ENCODE peak calls at places on chromosomes 3 and 15, in ten cellular contexts. One of them, this sample, is unnamed.

GRCh38 chr3:60225848-60226247 is 1025.4 kb downstream of the FHIT start:
- DNase-seq in omental fat pad: no peak
- DNase-seq in AG04450: no peak
- DNase-seq in HT-29: no peak
- DNase-seq in osteocyte: no peak
- DNase-seq in amniotic stem cell: no peak
- DNase-seq in activated naive CD4-positive, alpha-beta T cell: no peak
- DNase-seq in iris pigment epithelial cell: no peak
- DNase-seq in aorta: no peak
- DNase-seq in C1 segment of cervical spinal cord: no peak
- DNase-seq in this sample: no peak

GRCh38 chr3:56822501-56822900 is 20.8 kb upstream of the ARHGEF3 start:
- DNase-seq in omental fat pad: no peak
- DNase-seq in AG04450: no peak
- DNase-seq in HT-29: no peak
- DNase-seq in osteocyte: no peak
- DNase-seq in amniotic stem cell: no peak
- DNase-seq in activated naive CD4-positive, alpha-beta T cell: no peak
- DNase-seq in iris pigment epithelial cell: no peak
- DNase-seq in aorta: no peak
- DNase-seq in C1 segment of cervical spinal cord: no peak
- DNase-seq in this sample: no peak

GRCh38 chr3:151896662-151897012 is 23.2 kb downstream of the SUCNR1 start:
- DNase-seq in omental fat pad: no peak
- DNase-seq in AG04450: no peak
- DNase-seq in HT-29: no peak
- DNase-seq in osteocyte: no peak
- DNase-seq in amniotic stem cell: no peak
- DNase-seq in activated naive CD4-positive, alpha-beta T cell: no peak
- DNase-seq in iris pigment epithelial cell: peak; percentile 58
- DNase-seq in aorta: no peak
- DNase-seq in C1 segment of cervical spinal cord: no peak
- DNase-seq in this sample: no peak

GRCh38 chr3:58028902-58029301 is 20.7 kb downstream of the FLNB start:
- DNase-seq in omental fat pad: no peak
- DNase-seq in AG04450: no peak
- DNase-seq in HT-29: no peak
- DNase-seq in osteocyte: no peak
- DNase-seq in amniotic stem cell: no peak
- DNase-seq in activated naive CD4-positive, alpha-beta T cell: no peak
- DNase-seq in iris pigment epithelial cell: no peak
- DNase-seq in aorta: no peak
- DNase-seq in C1 segment of cervical spinal cord: no peak
- DNase-seq in this sample: no peak

GRCh38 chr3:99720985-99721632 is 82.7 kb downstream of the COL8A1 start:
- DNase-seq in omental fat pad: peak; percentile 52
- DNase-seq in AG04450: no peak
- DNase-seq in HT-29: no peak
- DNase-seq in osteocyte: no peak
- DNase-seq in amniotic stem cell: no peak
- DNase-seq in activated naive CD4-positive, alpha-beta T cell: no peak
- DNase-seq in iris pigment epithelial cell: no peak
- DNase-seq in aorta: peak; percentile 81
- DNase-seq in C1 segment of cervical spinal cord: no peak
- DNase-seq in this sample: no peak

GRCh38 chr15:33985287-33985686 is 17.0 kb downstream of the CHRM5 start:
- DNase-seq in omental fat pad: no peak
- DNase-seq in AG04450: peak; percentile 71
- DNase-seq in HT-29: no peak
- DNase-seq in osteocyte: no peak
- DNase-seq in amniotic stem cell: peak; percentile 29
- DNase-seq in activated naive CD4-positive, alpha-beta T cell: no peak
- DNase-seq in iris pigment epithelial cell: peak; percentile 98
- DNase-seq in aorta: no peak
- DNase-seq in C1 segment of cervical spinal cord: no peak
- DNase-seq in this sample: peak; percentile 28

GRCh38 chr3:16514021-16514700 is 662 bp upstream of the RFTN1 start:
- DNase-seq in omental fat pad: no peak
- DNase-seq in AG04450: no peak
- DNase-seq in HT-29: no peak
- DNase-seq in osteocyte: no peak
- DNase-seq in amniotic stem cell: no peak
- DNase-seq in activated naive CD4-positive, alpha-beta T cell: no peak
- DNase-seq in iris pigment epithelial cell: no peak
- DNase-seq in aorta: no peak
- DNase-seq in C1 segment of cervical spinal cord: no peak
- DNase-seq in this sample: no peak

GRCh38 chr15:52183562-52184173 is 7.5 kb downstream of the GNB5 start:
- DNase-seq in omental fat pad: no peak
- DNase-seq in AG04450: no peak
- DNase-seq in HT-29: peak; percentile 77
- DNase-seq in osteocyte: peak; percentile 70
- DNase-seq in amniotic stem cell: no peak
- DNase-seq in activated naive CD4-positive, alpha-beta T cell: no peak
- DNase-seq in iris pigment epithelial cell: peak; percentile 44
- DNase-seq in aorta: no peak
- DNase-seq in C1 segment of cervical spinal cord: no peak
- DNase-seq in this sample: no peak

GRCh38 chr15:31272558-31273257 is 53.9 kb upstream of the KLF13 start:
- DNase-seq in omental fat pad: peak; percentile 14
- DNase-seq in AG04450: no peak
- DNase-seq in HT-29: peak; percentile 83
- DNase-seq in osteocyte: peak; percentile 79
- DNase-seq in amniotic stem cell: no peak
- DNase-seq in activated naive CD4-positive, alpha-beta T cell: no peak
- DNase-seq in iris pigment epithelial cell: no peak
- DNase-seq in aorta: no peak
- DNase-seq in C1 segment of cervical spinal cord: no peak
- DNase-seq in this sample: no peak

GRCh38 chr15:34780725-34781124 is 14.6 kb downstream of the ACTC1 start:
- DNase-seq in omental fat pad: no peak
- DNase-seq in AG04450: no peak
- DNase-seq in HT-29: no peak
- DNase-seq in osteocyte: no peak
- DNase-seq in amniotic stem cell: no peak
- DNase-seq in activated naive CD4-positive, alpha-beta T cell: no peak
- DNase-seq in iris pigment epithelial cell: no peak
- DNase-seq in aorta: no peak
- DNase-seq in C1 segment of cervical spinal cord: no peak
- DNase-seq in this sample: no peak

GRCh38 chr3:149283401-149283800 is 50.0 kb downstream of the TM4SF18 start:
- DNase-seq in omental fat pad: no peak
- DNase-seq in AG04450: no peak
- DNase-seq in HT-29: no peak
- DNase-seq in osteocyte: no peak
- DNase-seq in amniotic stem cell: no peak
- DNase-seq in activated naive CD4-positive, alpha-beta T cell: no peak
- DNase-seq in iris pigment epithelial cell: no peak
- DNase-seq in aorta: no peak
- DNase-seq in C1 segment of cervical spinal cord: no peak
- DNase-seq in this sample: no peak

GRCh38 chr15:41424809-41425208 is 7.9 kb downstream of the RTF1 start:
- DNase-seq in omental fat pad: no peak
- DNase-seq in AG04450: no peak
- DNase-seq in HT-29: no peak
- DNase-seq in osteocyte: no peak
- DNase-seq in amniotic stem cell: no peak
- DNase-seq in activated naive CD4-positive, alpha-beta T cell: no peak
- DNase-seq in iris pigment epithelial cell: no peak
- DNase-seq in aorta: no peak
- DNase-seq in C1 segment of cervical spinal cord: no peak
- DNase-seq in this sample: no peak

GRCh38 chr3:12135029-12135634 is 23.6 kb downstream of the TIMP4 start:
- DNase-seq in omental fat pad: peak; percentile 73
- DNase-seq in AG04450: no peak
- DNase-seq in HT-29: peak; percentile 69
- DNase-seq in osteocyte: no peak
- DNase-seq in amniotic stem cell: no peak
- DNase-seq in activated naive CD4-positive, alpha-beta T cell: peak; percentile 33
- DNase-seq in iris pigment epithelial cell: peak; percentile 71
- DNase-seq in aorta: peak; percentile 92
- DNase-seq in C1 segment of cervical spinal cord: peak; percentile 59
- DNase-seq in this sample: no peak

GRCh38 chr15:77617507-77618285 is 15.0 kb downstream of the LINGO1 start:
- DNase-seq in omental fat pad: no peak
- DNase-seq in AG04450: no peak
- DNase-seq in HT-29: peak; percentile 51
- DNase-seq in osteocyte: no peak
- DNase-seq in amniotic stem cell: no peak
- DNase-seq in activated naive CD4-positive, alpha-beta T cell: no peak
- DNase-seq in iris pigment epithelial cell: peak; percentile 37
- DNase-seq in aorta: no peak
- DNase-seq in C1 segment of cervical spinal cord: no peak
- DNase-seq in this sample: no peak

GRCh38 chr15:39549912-39550311 is 31.0 kb upstream of the THBS1 start:
- DNase-seq in omental fat pad: no peak
- DNase-seq in AG04450: no peak
- DNase-seq in HT-29: no peak
- DNase-seq in osteocyte: no peak
- DNase-seq in amniotic stem cell: no peak
- DNase-seq in activated naive CD4-positive, alpha-beta T cell: no peak
- DNase-seq in iris pigment epithelial cell: no peak
- DNase-seq in aorta: peak; percentile 73
- DNase-seq in C1 segment of cervical spinal cord: no peak
- DNase-seq in this sample: no peak

GRCh38 chr3:73509812-73510211 is 114.9 kb downstream of the PDZRN3 start:
- DNase-seq in omental fat pad: no peak
- DNase-seq in AG04450: peak; percentile 43
- DNase-seq in HT-29: no peak
- DNase-seq in osteocyte: no peak
- DNase-seq in amniotic stem cell: no peak
- DNase-seq in activated naive CD4-positive, alpha-beta T cell: no peak
- DNase-seq in iris pigment epithelial cell: no peak
- DNase-seq in aorta: no peak
- DNase-seq in C1 segment of cervical spinal cord: no peak
- DNase-seq in this sample: no peak

GRCh38 chr15:68784206-68784605 is 36.5 kb downstream of the ANP32A start:
- DNase-seq in omental fat pad: no peak
- DNase-seq in AG04450: no peak
- DNase-seq in HT-29: no peak
- DNase-seq in osteocyte: no peak
- DNase-seq in amniotic stem cell: no peak
- DNase-seq in activated naive CD4-positive, alpha-beta T cell: no peak
- DNase-seq in iris pigment epithelial cell: no peak
- DNase-seq in aorta: no peak
- DNase-seq in C1 segment of cervical spinal cord: no peak
- DNase-seq in this sample: no peak

GRCh38 chr3:10956531-10956930 is 36.0 kb upstream of the SLC6A1 start:
- DNase-seq in omental fat pad: no peak
- DNase-seq in AG04450: no peak
- DNase-seq in HT-29: no peak
- DNase-seq in osteocyte: no peak
- DNase-seq in amniotic stem cell: no peak
- DNase-seq in activated naive CD4-positive, alpha-beta T cell: no peak
- DNase-seq in iris pigment epithelial cell: no peak
- DNase-seq in aorta: no peak
- DNase-seq in C1 segment of cervical spinal cord: no peak
- DNase-seq in this sample: no peak

GRCh38 chr15:101489633-101490407 is at the start of gene PCSK6:
- DNase-seq in omental fat pad: no peak
- DNase-seq in AG04450: no peak
- DNase-seq in HT-29: peak; percentile 45
- DNase-seq in osteocyte: peak; percentile 83
- DNase-seq in amniotic stem cell: no peak
- DNase-seq in activated naive CD4-positive, alpha-beta T cell: no peak
- DNase-seq in iris pigment epithelial cell: no peak
- DNase-seq in aorta: no peak
- DNase-seq in C1 segment of cervical spinal cord: no peak
- DNase-seq in this sample: no peak

GRCh38 chr3:12070098-12070497 is 65.9 kb downstream of the SYN2 start:
- DNase-seq in omental fat pad: no peak
- DNase-seq in AG04450: no peak
- DNase-seq in HT-29: no peak
- DNase-seq in osteocyte: no peak
- DNase-seq in amniotic stem cell: no peak
- DNase-seq in activated naive CD4-positive, alpha-beta T cell: no peak
- DNase-seq in iris pigment epithelial cell: no peak
- DNase-seq in aorta: no peak
- DNase-seq in C1 segment of cervical spinal cord: no peak
- DNase-seq in this sample: no peak

GRCh38 chr15:95141486-95141885 is 910.1 kb downstream of the MCTP2 start:
- DNase-seq in omental fat pad: no peak
- DNase-seq in AG04450: no peak
- DNase-seq in HT-29: no peak
- DNase-seq in osteocyte: no peak
- DNase-seq in amniotic stem cell: no peak
- DNase-seq in activated naive CD4-positive, alpha-beta T cell: no peak
- DNase-seq in iris pigment epithelial cell: peak; percentile 72
- DNase-seq in aorta: no peak
- DNase-seq in C1 segment of cervical spinal cord: no peak
- DNase-seq in this sample: no peak

GRCh38 chr3:186259612-186260383 is 102.2 kb downstream of the DGKG start:
- DNase-seq in omental fat pad: no peak
- DNase-seq in AG04450: no peak
- DNase-seq in HT-29: peak; percentile 78
- DNase-seq in osteocyte: peak; percentile 87
- DNase-seq in amniotic stem cell: peak; percentile 27
- DNase-seq in activated naive CD4-positive, alpha-beta T cell: peak; percentile 50
- DNase-seq in iris pigment epithelial cell: peak; percentile 91
- DNase-seq in aorta: peak; percentile 87
- DNase-seq in C1 segment of cervical spinal cord: peak; percentile 62
- DNase-seq in this sample: no peak

GRCh38 chr3:9970020-9970652 is 16.5 kb downstream of the EMC3 start:
- DNase-seq in omental fat pad: no peak
- DNase-seq in AG04450: no peak
- DNase-seq in HT-29: peak; percentile 36
- DNase-seq in osteocyte: no peak
- DNase-seq in amniotic stem cell: no peak
- DNase-seq in activated naive CD4-positive, alpha-beta T cell: no peak
- DNase-seq in iris pigment epithelial cell: peak; percentile 81
- DNase-seq in aorta: no peak
- DNase-seq in C1 segment of cervical spinal cord: no peak
- DNase-seq in this sample: no peak

GRCh38 chr3:181699171-181699903 is 12.4 kb upstream of the SOX2 start:
- DNase-seq in omental fat pad: no peak
- DNase-seq in AG04450: no peak
- DNase-seq in HT-29: no peak
- DNase-seq in osteocyte: no peak
- DNase-seq in amniotic stem cell: no peak
- DNase-seq in activated naive CD4-positive, alpha-beta T cell: no peak
- DNase-seq in iris pigment epithelial cell: no peak
- DNase-seq in aorta: no peak
- DNase-seq in C1 segment of cervical spinal cord: no peak
- DNase-seq in this sample: no peak

GRCh38 chr3:28334552-28334951 is 14.0 kb upstream of the ZCWPW2 start:
- DNase-seq in omental fat pad: no peak
- DNase-seq in AG04450: no peak
- DNase-seq in HT-29: no peak
- DNase-seq in osteocyte: no peak
- DNase-seq in amniotic stem cell: no peak
- DNase-seq in activated naive CD4-positive, alpha-beta T cell: no peak
- DNase-seq in iris pigment epithelial cell: no peak
- DNase-seq in aorta: no peak
- DNase-seq in C1 segment of cervical spinal cord: no peak
- DNase-seq in this sample: no peak

GRCh38 chr3:58299839-58300516 is 6.1 kb upstream of the RPP14 start:
- DNase-seq in omental fat pad: no peak
- DNase-seq in AG04450: peak; percentile 13
- DNase-seq in HT-29: peak; percentile 28
- DNase-seq in osteocyte: no peak
- DNase-seq in amniotic stem cell: no peak
- DNase-seq in activated naive CD4-positive, alpha-beta T cell: no peak
- DNase-seq in iris pigment epithelial cell: peak; percentile 64
- DNase-seq in aorta: no peak
- DNase-seq in C1 segment of cervical spinal cord: peak; percentile 20
- DNase-seq in this sample: no peak

GRCh38 chr3:195551381-195551978 is 8.4 kb upstream of the PPP1R2 start:
- DNase-seq in omental fat pad: no peak
- DNase-seq in AG04450: no peak
- DNase-seq in HT-29: no peak
- DNase-seq in osteocyte: peak; percentile 57
- DNase-seq in amniotic stem cell: no peak
- DNase-seq in activated naive CD4-positive, alpha-beta T cell: no peak
- DNase-seq in iris pigment epithelial cell: no peak
- DNase-seq in aorta: no peak
- DNase-seq in C1 segment of cervical spinal cord: no peak
- DNase-seq in this sample: no peak

GRCh38 chr3:193822492-193823220 is 229.6 kb downstream of the OPA1 start:
- DNase-seq in omental fat pad: no peak
- DNase-seq in AG04450: no peak
- DNase-seq in HT-29: no peak
- DNase-seq in osteocyte: no peak
- DNase-seq in amniotic stem cell: no peak
- DNase-seq in activated naive CD4-positive, alpha-beta T cell: no peak
- DNase-seq in iris pigment epithelial cell: peak; percentile 15
- DNase-seq in aorta: no peak
- DNase-seq in C1 segment of cervical spinal cord: no peak
- DNase-seq in this sample: no peak